ENCODE peak calls at places on chromosomes 16 and 17, in ten cellular contexts. I is neural progenitor cell; E is HFF-Myc; F is NB4; D is CD8-positive, alpha-beta memory T cell; M is cardiac muscle cell; P is spleen; W is foreskin fibroblast; O is cardiac fibroblast; Y is mucosa of descending colon. A is an unnamed sample.

GRCh38 chr16:24075929-24076716 is 180.0 kb upstream of the CACNG3 start:
- DNase-seq in M (no peak), D (no peak), E (no peak), Y (no peak), F (peak; percentile 47), I (peak; percentile 13), P (no peak), O (no peak), W (no peak), A (no peak)

GRCh38 chr17:43094129-43094834 is 30.9 kb downstream of the BRCA1 start:
- DNase-seq in E (no peak), P (no peak), D (no peak), O (peak; percentile 12), Y (no peak), M (no peak), F (no peak), W (peak; percentile 80), I (no peak), A (peak; percentile 36)

GRCh38 chr17:31560836-31561235 is 169.4 kb downstream of the RAB11FIP4 start:
- DNase-seq in E (no peak), I (no peak), Y (no peak), M (no peak), D (no peak), W (peak; percentile 57), F (no peak), O (no peak), P (no peak), A (no peak)

GRCh38 chr17:72448019-72448418 is 327.2 kb downstream of the SOX9 start:
- DNase-seq in P (no peak), E (no peak), W (no peak), F (no peak), I (no peak), D (no peak), O (no peak), Y (no peak), M (no peak), A (no peak)

GRCh38 chr17:79728169-79728907 is 2.4 kb upstream of the ENPP7 start:
- DNase-seq in E (peak; percentile 82), O (peak; percentile 94), Y (peak; percentile 88), F (peak; percentile 76), D (peak; percentile 85), M (peak; percentile 94), W (peak; percentile 91), P (peak; percentile 76), I (peak; percentile 91), A (peak; percentile 69)

GRCh38 chr17:52147431-52147830 is 11.1 kb downstream of the CA10 start:
- DNase-seq in D (no peak), M (no peak), I (no peak), Y (no peak), F (no peak), O (no peak), W (no peak), P (no peak), E (no peak), A (no peak)

GRCh38 chr16:4350787-4351659 is at the start of gene PAM16:
- DNase-seq in O (peak; percentile 96), M (peak; percentile 96), F (peak; percentile 96), D (peak; percentile 98), P (peak; percentile 99), Y (peak; percentile 98), I (peak; percentile 99), W (peak; percentile 99), E (peak; percentile 77), A (peak; percentile 80)

GRCh38 chr17:21297026-21297520 is 12.6 kb downstream of the MAP2K3 start:
- DNase-seq in Y (no peak), O (peak; percentile 27), E (no peak), I (no peak), W (peak; percentile 24), F (no peak), P (no peak), M (no peak), D (no peak), A (no peak)

GRCh38 chr17:45093444-45094110 is 32.5 kb downstream of the NMT1 start:
- DNase-seq in Y (no peak), E (no peak), I (no peak), F (no peak), P (no peak), D (no peak), W (peak; percentile 17), O (peak; percentile 48), M (peak; percentile 47), A (no peak)

GRCh38 chr16:67943619-67944503 is at the start of gene LCAT:
- DNase-seq in O (peak; percentile 74), D (no peak), I (peak; percentile 38), P (no peak), Y (no peak), W (peak; percentile 58), M (peak; percentile 67), E (no peak), F (no peak), A (no peak)

GRCh38 chr17:31424944-31425582 is 33.6 kb downstream of the RAB11FIP4 start:
- DNase-seq in I (peak; percentile 75), E (no peak), P (peak; percentile 19), M (no peak), Y (no peak), W (peak; percentile 41), F (no peak), O (no peak), D (no peak), A (no peak)

GRCh38 chr16:16778322-16778721 is 399.4 kb downstream of the NPIPA7 start:
- DNase-seq in I (no peak), O (no peak), E (no peak), M (no peak), F (no peak), Y (no peak), P (no peak), D (no peak), W (no peak), A (no peak)

GRCh38 chr16:68074850-68075249 is 10.3 kb upstream of the NFATC3 start:
- DNase-seq in P (peak; percentile 95), Y (peak; percentile 71), F (peak; percentile 96), D (peak; percentile 59), M (no peak), E (no peak), I (no peak), O (no peak), W (no peak), A (no peak)

GRCh38 chr16:47905771-47906170 is 250.0 kb downstream of the ABCC12 start:
- DNase-seq in O (no peak), Y (no peak), E (no peak), F (no peak), M (peak; percentile 7), P (no peak), W (peak; percentile 11), D (no peak), I (no peak), A (no peak)

GRCh38 chr17:77665833-77666232 is 292.7 kb upstream of the TNRC6C start:
- DNase-seq in P (no peak), F (no peak), I (no peak), D (no peak), E (no peak), W (no peak), M (no peak), O (no peak), Y (no peak), A (no peak)

GRCh38 chr17:77667478-77667877 is 291.0 kb upstream of the TNRC6C start:
- DNase-seq in M (no peak), P (no peak), Y (no peak), D (no peak), O (no peak), I (no peak), E (no peak), W (no peak), F (no peak), A (no peak)

GRCh38 chr17:77666881-77667395 is 291.6 kb upstream of the TNRC6C start:
- DNase-seq in O (peak; percentile 5), I (no peak), D (peak; percentile 50), E (no peak), W (no peak), F (peak; percentile 84), P (peak; percentile 78), M (no peak), Y (peak; percentile 27), A (no peak)

GRCh38 chr17:77668518-77668917 is 290.0 kb upstream of the TNRC6C start:
- DNase-seq in O (no peak), Y (no peak), D (no peak), F (no peak), P (no peak), W (no peak), E (no peak), I (no peak), M (no peak), A (no peak)

DNA sequence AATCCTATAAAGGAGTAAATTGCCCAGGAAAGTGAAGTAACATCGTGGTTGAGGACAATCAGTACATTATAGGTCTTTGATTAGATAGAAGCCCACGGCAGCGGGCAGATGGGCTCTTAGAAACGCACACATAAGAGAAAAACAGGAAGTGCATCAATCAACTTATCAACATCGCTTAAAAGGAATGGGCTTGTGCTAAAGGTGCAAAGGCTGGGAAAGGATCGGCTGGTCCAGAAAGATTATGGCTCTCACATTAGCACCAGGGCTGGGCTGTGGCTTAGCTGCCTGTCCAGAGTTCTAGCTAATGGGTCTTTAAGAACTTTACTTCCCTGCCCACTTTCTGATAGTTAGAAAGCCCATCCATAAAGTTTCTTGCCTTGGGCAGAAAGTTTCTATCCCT is 292.0 kb upstream of the TNRC6C start:
- DNase-seq in F (peak; percentile 56), E (no peak), I (no peak), D (no peak), Y (no peak), P (peak; percentile 21), M (no peak), W (no peak), O (no peak), A (no peak)
- H3K4me3 ChIP-seq in F (no peak overlapping the region), E (no peak overlapping the region), I (no peak overlapping the region), D (peak overlapping the region; percentile 86), Y (no peak overlapping the region), P (no peak overlapping the region), M (no peak overlapping the region), W (no peak overlapping the region), O (no peak overlapping the region), A (no peak overlapping the region)

GRCh38 chr16:56626685-56627084 is 1.1 kb downstream of the MT1E start:
- DNase-seq in I (no peak), O (no peak), E (no peak), M (no peak), D (no peak), P (no peak), F (no peak), Y (no peak), W (no peak), A (no peak)
- H3K4me3 ChIP-seq in I (no peak overlapping the region), O (peak overlapping the region; percentile 67), E (peak overlapping the region; percentile 80), M (no peak overlapping the region), D (no peak overlapping the region), P (peak overlapping the region; percentile 48), F (no peak overlapping the region), Y (no peak overlapping the region), W (peak overlapping the region; percentile 70), A (peak overlapping the region; percentile 72)

GRCh38 chr17:76565728-76566612 is 19.7 kb downstream of the ST6GALNAC2 start:
- DNase-seq in E (no peak), F (peak; percentile 33), Y (no peak), D (no peak), I (no peak), P (no peak), O (no peak), M (no peak), W (peak; percentile 26), A (no peak)
- H3K4me3 ChIP-seq in E (no peak overlapping the region), F (no peak overlapping the region), Y (no peak overlapping the region), D (no peak overlapping the region), I (no peak overlapping the region), P (no peak overlapping the region), O (no peak overlapping the region), M (no peak overlapping the region), W (no peak overlapping the region), A (no peak overlapping the region)

GRCh38 chr16:64742560-64742959 is 379.3 kb downstream of the CDH11 start:
- DNase-seq in W (no peak), I (no peak), P (no peak), O (no peak), D (no peak), M (no peak), Y (no peak), F (no peak), E (no peak), A (no peak)
- H3K4me3 ChIP-seq in W (no peak overlapping the region), I (no peak overlapping the region), P (no peak overlapping the region), O (no peak overlapping the region), D (no peak overlapping the region), M (no peak overlapping the region), Y (no peak overlapping the region), F (no peak overlapping the region), E (no peak overlapping the region), A (no peak overlapping the region)